ENCODE peak calls at places on chromosomes 2 and 18, in seven cellular contexts. I, T, G, R, M, C and Q are unnamed samples.

GRCh38 chr2:45836316-45836715 is 184.8 kb downstream of the PRKCE start:
- DNase-seq in I (no peak), T (no peak), G (no peak), R (no peak), M (no peak), C (no peak), Q (no peak)

GRCh38 chr2:149200109-149200520 is 130.3 kb upstream of the LYPD6 start:
- DNase-seq in I (no peak), T (no peak), G (no peak), R (no peak), M (no peak), C (no peak), Q (no peak)

GRCh38 chr2:179703702-179704101 is 157.7 kb downstream of the ZNF385B start:
- DNase-seq in I (no peak), T (no peak), G (no peak), R (no peak), M (no peak), C (no peak), Q (no peak)

GRCh38 chr18:7567487-7568425 is 640 bp downstream of the PTPRM start:
- DNase-seq in I (no peak), T (no peak), G (no peak), R (peak), M (peak), C (no peak), Q (no peak)

GRCh38 chr2:217162533-217162932 is 302.7 kb upstream of the TNP1 start:
- DNase-seq in I (peak), T (no peak), G (no peak), R (peak), M (no peak), C (peak), Q (peak)

GRCh38 chr2:127985735-127986134 is 42.1 kb downstream of the SAP130 start:
- DNase-seq in I (no peak), T (no peak), G (peak), R (peak), M (no peak), C (no peak), Q (no peak)

GRCh38 chr2:172370821-172371455 is 56.4 kb upstream of the ITGA6 start:
- DNase-seq in I (no peak), T (no peak), G (no peak), R (no peak), M (no peak), C (no peak), Q (no peak)

GRCh38 chr2:145765889-145766288 is 1246.0 kb upstream of the ZEB2 start:
- DNase-seq in I (no peak), T (no peak), G (no peak), R (no peak), M (no peak), C (no peak), Q (no peak)

GRCh38 chr18:78518805-78519204 is 460.8 kb upstream of the SALL3 start:
- DNase-seq in I (no peak), T (no peak), G (no peak), R (no peak), M (no peak), C (no peak), Q (no peak)

GRCh38 chr2:230677182-230677946 is 35.3 kb upstream of the CAB39 start:
- DNase-seq in I (no peak), T (no peak), G (no peak), R (no peak), M (no peak), C (no peak), Q (no peak)

DNA sequence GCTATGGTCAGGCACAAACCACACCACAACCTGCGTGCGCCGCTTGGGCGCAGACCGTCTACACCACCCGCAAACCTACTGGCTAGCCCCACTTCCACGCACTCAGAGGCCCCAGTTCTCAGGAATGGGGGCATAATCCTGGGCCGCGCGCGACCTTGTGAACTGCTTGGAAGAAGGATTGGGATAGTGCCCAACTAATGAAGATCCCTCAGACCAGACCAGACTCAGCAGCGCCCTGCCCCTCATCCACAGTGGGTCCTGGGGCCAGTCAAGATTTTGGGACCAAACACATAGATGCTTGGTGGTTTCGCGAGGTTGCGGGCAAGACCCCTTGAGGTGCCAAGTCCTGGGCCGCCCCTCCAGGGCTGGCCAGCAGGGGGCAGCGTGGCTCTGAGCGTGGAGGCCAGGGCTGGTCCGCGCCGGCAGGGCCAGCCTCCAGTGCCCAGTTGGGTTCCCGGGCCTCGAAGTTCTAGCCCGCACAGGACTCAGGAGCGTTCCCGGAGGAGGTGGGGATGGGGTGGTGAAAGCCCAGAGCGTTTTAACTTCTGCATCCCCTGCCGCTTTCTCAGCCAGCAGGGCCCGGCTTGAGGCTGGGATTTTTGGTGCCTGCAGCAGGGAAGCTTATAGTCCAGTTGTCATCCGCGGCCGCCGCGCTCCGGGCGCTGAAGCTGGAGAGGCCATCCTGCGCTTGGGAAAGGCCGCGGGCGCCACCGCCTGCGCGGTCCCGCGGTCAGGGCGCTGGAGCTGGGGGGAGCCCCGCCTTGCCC is 8.3 kb downstream of the OSR1 start:
- DNase-seq in I (no peak), T (no peak), G (peak), R (peak), M (no peak), C (no peak), Q (no peak)
- H3K4me3 ChIP-seq in I (no peak), T (no peak), G (peak), R (peak), M (no peak), C (peak), Q (no peak)

GRCh38 chr2:233350708-233351107 is 3.6 kb upstream of the DGKD start:
- DNase-seq in I (peak), T (no peak), G (no peak), R (no peak), M (peak), C (peak), Q (peak)
- TF ChIP-seq CTCF in I (no peak), T (no peak), G (no peak), R (no peak), M (no peak), C (peak), Q (no peak)

GRCh38 chr2:222865301-222865700 is 4.5 kb downstream of the ACSL3 start:
- DNase-seq in I (no peak), T (no peak), G (no peak), R (no peak), M (no peak), C (no peak), Q (no peak)

GRCh38 chr2:222862915-222863544 is 2.2 kb downstream of the ACSL3 start:
- DNase-seq in I (no peak), T (no peak), G (no peak), R (no peak), M (no peak), C (no peak), Q (no peak)

GRCh38 chr2:222862068-222862914 is 1.5 kb downstream of the ACSL3 start:
- DNase-seq in I (no peak), T (no peak), G (no peak), R (peak), M (no peak), C (no peak), Q (no peak)

GRCh38 chr2:222866358-222866960 is 5.6 kb downstream of the ACSL3 start:
- DNase-seq in I (no peak), T (no peak), G (no peak), R (peak), M (no peak), C (no peak), Q (peak)

GRCh38 chr2:222864296-222864695 is 3.5 kb downstream of the ACSL3 start:
- DNase-seq in I (no peak), T (no peak), G (no peak), R (peak), M (no peak), C (no peak), Q (peak)
- H3K4me3 ChIP-seq in I (no peak), T (no peak), G (no peak), R (no peak), M (no peak), C (no peak), Q (no peak)

GRCh38 chr2:152647417-152648010 is 69.7 kb downstream of the PRPF40A start:
- DNase-seq in I (no peak), T (no peak), G (peak), R (peak), M (peak), C (peak), Q (peak)

GRCh38 chr2:152646775-152647174 is 70.5 kb downstream of the PRPF40A start:
- DNase-seq in I (peak), T (no peak), G (no peak), R (no peak), M (no peak), C (peak), Q (peak)

GRCh38 chr2:152646264-152646663 is 71.0 kb downstream of the PRPF40A start:
- DNase-seq in I (no peak), T (no peak), G (no peak), R (no peak), M (no peak), C (no peak), Q (no peak)

GRCh38 chr2:152649997-152650396 is 67.3 kb downstream of the PRPF40A start:
- DNase-seq in I (no peak), T (no peak), G (no peak), R (no peak), M (no peak), C (no peak), Q (no peak)

DNA sequence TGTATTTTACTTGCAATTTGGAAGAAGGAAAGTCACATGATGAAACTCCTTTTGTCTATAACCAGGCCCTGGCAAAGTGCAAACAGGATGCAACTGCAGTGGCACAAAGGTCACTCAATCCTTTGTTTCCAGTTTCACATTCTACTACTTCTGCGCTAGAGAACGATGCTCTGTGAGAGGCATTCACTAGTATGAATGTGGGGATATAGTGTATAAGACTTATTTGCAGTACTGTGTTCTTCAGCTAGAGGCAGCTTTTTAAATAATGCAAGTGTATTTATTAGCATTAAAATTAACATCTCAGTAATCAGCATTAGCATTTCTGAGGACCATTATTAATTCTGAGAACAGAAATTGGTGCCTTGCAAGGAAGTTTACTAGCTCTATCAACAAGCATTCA is 68.9 kb downstream of the PRPF40A start:
- DNase-seq in I (no peak), T (no peak), G (no peak), R (no peak), M (no peak), C (no peak), Q (no peak)
- TF ChIP-seq CTCF in I (no peak), T (peak), G (peak), R (no peak), M (no peak), C (peak), Q (no peak)

GRCh38 chr2:77512521-77512920 is 9.7 kb downstream of the LRRTM4 start:
- DNase-seq in I (no peak), T (no peak), G (no peak), R (no peak), M (no peak), C (no peak), Q (no peak)
- H3K4me3 ChIP-seq in I (no peak), T (no peak), G (no peak), R (no peak), M (no peak), C (no peak), Q (no peak)